ENCODE peak calls at places on chromosomes 1 and 21, in seven cellular contexts. Z, O, K, X, R, N and I are unnamed samples.
A peak's percentile ranks its signal among the peaks of the same experiment; 100 is the strongest.

GRCh38 chr1:20485527-20486456 is at the start of gene CAMK2N1:
- DNase-seq in Z (peak; percentile 89), O (peak; percentile 64), K (peak; percentile 78), X (peak; percentile 80), R (no peak), N (peak; percentile 80), I (no peak)

GRCh38 chr1:147591246-147591891 is 50.1 kb downstream of the BCL9 start:
- DNase-seq in Z (no peak), O (no peak), K (no peak), X (no peak), R (no peak), N (no peak), I (no peak)

GRCh38 chr1:184210048-184210447 is 158.5 kb downstream of the TSEN15 start:
- DNase-seq in Z (no peak), O (no peak), K (peak; percentile 51), X (peak; percentile 54), R (no peak), N (no peak), I (no peak)

GRCh38 chr1:5053744-5054143 is 399.3 kb downstream of the AJAP1 start:
- DNase-seq in Z (no peak), O (no peak), K (no peak), X (no peak), R (no peak), N (no peak), I (no peak)

GRCh38 chr1:19465123-19465522 is 20.2 kb downstream of the CAPZB start:
- DNase-seq in Z (no peak), O (no peak), K (peak; percentile 58), X (peak; percentile 87), R (no peak), N (no peak), I (no peak)

GRCh38 chr1:219281834-219282233 is 108.2 kb downstream of the LYPLAL1 start:
- DNase-seq in Z (no peak), O (no peak), K (no peak), X (no peak), R (no peak), N (no peak), I (no peak)

GRCh38 chr1:116359060-116359830 is 13.8 kb upstream of the ATP1A1 start:
- DNase-seq in Z (no peak), O (no peak), K (peak; percentile 64), X (no peak), R (peak; percentile 43), N (no peak), I (no peak)

GRCh38 chr1:16183157-16183556 is 27.3 kb upstream of the EPHA2 start:
- DNase-seq in Z (no peak), O (no peak), K (peak; percentile 83), X (no peak), R (peak; percentile 61), N (no peak), I (no peak)

GRCh38 chr1:196584703-196585102 is 23.5 kb downstream of the KCNT2 start:
- DNase-seq in Z (no peak), O (no peak), K (no peak), X (no peak), R (no peak), N (no peak), I (no peak)

GRCh38 chr21:37263827-37264226 is 3.3 kb downstream of the VPS26C start:
- DNase-seq in Z (no peak), O (no peak), K (no peak), X (peak; percentile 87), R (peak; percentile 5), N (no peak), I (no peak)

GRCh38 chr1:159970932-159971342 is 16.9 kb upstream of the SLAMF9 start:
- DNase-seq in Z (no peak), O (no peak), K (no peak), X (peak; percentile 39), R (no peak), N (no peak), I (no peak)
- TF ChIP-seq CTCF in Z (no peak), O (no peak), K (no peak), X (no peak), R (no peak), N (no peak), I (no peak)

GRCh38 chr1:159187647-159188374 is 16.4 kb downstream of the CADM3 start:
- DNase-seq in Z (no peak), O (no peak), K (no peak), X (no peak), R (no peak), N (no peak), I (no peak)
- H3K4me3 ChIP-seq in Z (no peak overlapping the region), O (peak overlapping the region; percentile 31), K (peak overlapping the region; percentile 18), X (no peak overlapping the region), R (no peak overlapping the region), N (peak overlapping the region; percentile 38), I (peak overlapping the region; percentile 33)

DNA sequence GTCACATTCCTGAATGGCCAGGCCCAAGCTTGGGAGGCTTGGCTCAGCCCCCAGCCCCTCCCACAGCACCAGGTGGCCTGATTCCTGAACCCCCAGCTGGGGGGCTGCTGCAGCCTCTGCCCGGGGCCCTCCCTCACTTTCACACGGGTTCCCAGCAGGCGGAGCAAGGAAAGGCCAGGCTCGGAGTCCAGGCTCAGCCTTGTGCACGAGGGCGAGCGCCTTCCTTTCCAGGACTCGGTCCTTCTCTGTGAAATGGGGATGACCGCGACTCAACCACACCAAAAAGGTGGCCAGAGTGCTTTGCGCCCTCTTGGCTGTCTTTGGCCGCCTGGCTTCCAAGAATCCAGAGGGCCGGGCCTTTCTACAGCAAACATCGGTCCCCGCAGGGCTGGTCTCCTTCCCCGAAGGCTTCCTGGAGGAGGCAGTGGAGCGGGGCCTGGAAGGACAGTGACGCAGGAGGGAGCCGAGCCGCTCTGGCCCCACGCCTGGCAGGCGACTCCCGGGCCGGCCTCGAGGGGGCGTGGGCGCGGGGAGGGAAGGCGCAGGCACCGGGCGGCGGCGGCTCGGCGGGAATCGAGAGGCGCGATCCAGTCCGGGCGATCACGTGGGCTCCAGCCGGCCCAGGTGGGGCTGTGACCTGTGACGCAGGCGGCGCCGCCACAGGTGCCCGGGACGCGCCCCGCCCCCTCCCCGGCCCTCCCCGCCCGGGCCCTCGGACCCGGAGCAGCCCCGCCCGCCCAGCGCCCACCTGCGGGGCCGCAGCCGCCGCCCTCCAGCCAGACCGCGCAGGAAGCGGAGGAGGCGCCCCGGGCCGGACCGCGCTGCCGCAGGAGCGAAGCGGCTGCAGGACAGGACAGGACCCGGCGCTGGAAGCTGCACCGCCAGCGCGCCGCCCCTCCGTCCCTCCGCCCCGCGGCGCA is at the start of gene ARHGEF16:
- DNase-seq in Z (peak; percentile 91), O (peak; percentile 93), K (peak; percentile 39), X (peak; percentile 41), R (peak; percentile 29), N (peak; percentile 61), I (no peak)
- TF ChIP-seq CTCF in Z (peak; percentile 40), O (no peak), K (peak; percentile 32), X (no peak), R (peak; percentile 25), N (peak; percentile 56), I (no peak)

GRCh38 chr1:59601811-59602210 is 212.9 kb upstream of the HOOK1 start:
- DNase-seq in Z (no peak), O (no peak), K (no peak), X (no peak), R (no peak), N (no peak), I (no peak)
- H3K4me3 ChIP-seq in Z (no peak overlapping the region), O (no peak overlapping the region), K (no peak overlapping the region), X (no peak overlapping the region), R (no peak overlapping the region), N (no peak overlapping the region), I (no peak overlapping the region)

GRCh38 chr1:61121631-61122030 is 39.3 kb downstream of the NFIA start:
- DNase-seq in Z (no peak), O (no peak), K (peak; percentile 35), X (no peak), R (no peak), N (no peak), I (no peak)
- TF ChIP-seq CTCF in Z (no peak), O (no peak), K (no peak), X (no peak), R (peak; percentile 10), N (no peak), I (no peak)

DNA sequence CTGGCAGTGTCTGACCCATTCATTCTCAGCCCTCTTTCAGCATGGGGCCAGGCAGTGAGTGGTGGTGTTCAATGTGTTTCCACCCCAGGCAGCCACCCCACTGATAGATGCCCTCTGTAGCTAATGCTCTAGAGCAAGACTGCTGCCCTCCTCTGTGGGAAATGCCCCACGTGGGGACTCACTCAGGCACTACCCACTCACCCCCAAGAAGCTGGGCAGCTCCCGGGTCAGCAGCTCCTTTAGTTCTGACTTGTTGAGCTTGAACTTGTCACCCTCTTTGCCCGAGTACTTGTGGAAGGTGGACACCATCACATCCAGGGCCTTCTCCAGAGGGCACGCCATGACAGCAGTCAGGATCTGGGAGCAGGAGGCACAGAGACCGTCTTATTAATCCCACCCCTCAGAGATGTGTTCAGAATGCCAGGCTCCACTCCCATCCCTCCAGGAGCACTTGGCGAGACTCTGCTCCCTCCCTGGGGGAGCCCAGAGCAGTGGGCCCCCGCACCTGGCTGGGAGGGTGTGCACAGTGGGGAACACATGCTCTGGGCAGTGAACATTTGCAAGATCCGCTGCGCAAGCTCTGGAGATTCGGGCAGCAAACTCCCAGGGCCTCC is 1.0 kb downstream of the S100A4 start:
- DNase-seq in Z (peak; percentile 13), O (no peak), K (no peak), X (no peak), R (no peak), N (no peak), I (no peak)
- H3K4me3 ChIP-seq in Z (no peak overlapping the region), O (peak overlapping the region; percentile 39), K (no peak overlapping the region), X (no peak overlapping the region), R (no peak overlapping the region), N (peak overlapping the region; percentile 50), I (no peak overlapping the region)

DNA sequence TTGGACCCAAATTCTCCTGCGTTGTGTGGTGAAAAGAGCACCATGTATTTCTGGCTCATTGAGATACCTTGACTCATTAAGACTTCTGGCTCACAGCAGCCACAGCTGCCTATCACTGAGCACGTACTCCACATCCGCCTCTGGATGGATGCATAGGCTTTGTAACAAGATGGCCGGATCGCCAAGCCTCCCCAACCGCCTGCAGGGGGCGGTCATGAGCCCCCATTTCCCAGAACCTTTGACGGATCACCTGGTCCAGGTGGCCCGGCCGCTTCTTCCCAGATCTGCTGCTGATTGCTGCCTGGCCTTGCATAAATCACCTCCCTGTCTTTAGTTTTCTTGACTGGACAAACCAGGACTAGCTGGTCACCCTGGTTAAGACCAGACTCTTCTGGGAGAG is 156.5 kb upstream of the KLHDC7A start:
- DNase-seq in Z (no peak), O (no peak), K (no peak), X (no peak), R (no peak), N (no peak), I (no peak)
- TF ChIP-seq CTCF in Z (no peak), O (no peak), K (peak; percentile 22), X (no peak), R (no peak), N (no peak), I (peak; percentile 45)

GRCh38 chr1:159868766-159869165 is 6.3 kb upstream of the VSIG8 start:
- DNase-seq in Z (no peak), O (no peak), K (no peak), X (no peak), R (no peak), N (no peak), I (no peak)

GRCh38 chr1:159870704-159871103 is 8.2 kb upstream of the VSIG8 start:
- DNase-seq in Z (no peak), O (no peak), K (no peak), X (no peak), R (no peak), N (no peak), I (no peak)

GRCh38 chr1:159867322-159868064 is 5.0 kb upstream of the VSIG8 start:
- DNase-seq in Z (no peak), O (peak; percentile 84), K (peak; percentile 57), X (peak; percentile 42), R (no peak), N (no peak), I (no peak)

GRCh38 chr1:159869607-159870006 is 7.2 kb upstream of the VSIG8 start:
- DNase-seq in Z (no peak), O (no peak), K (no peak), X (no peak), R (no peak), N (no peak), I (no peak)

GRCh38 chr1:159869173-159869572 is 6.7 kb upstream of the VSIG8 start:
- DNase-seq in Z (no peak), O (no peak), K (peak; percentile 32), X (peak; percentile 13), R (peak; percentile 64), N (no peak), I (no peak)
- H3K4me3 ChIP-seq in Z (no peak overlapping the region), O (no peak overlapping the region), K (no peak overlapping the region), X (no peak overlapping the region), R (no peak overlapping the region), N (no peak overlapping the region), I (no peak overlapping the region)